ENCODE peak calls at places on chromosomes 16 and 17, in eight cellular contexts. T is mammary epithelial cell; W is osteocyte; Z is Kasumi-1; Y is omental fat pad; X is sigmoid colon; V is body of pancreas; F is activated T-helper 1 cell treated with anti-CD3 and anti-CD28 coated beads, Interleukin-2, amount 50 U/mL, for 16 hours. R is an unnamed sample.
A peak's percentile ranks its signal among the peaks of the same experiment; 100 is the strongest.

GRCh38 chr17:310111-311010 is 42.2 kb downstream of the RPH3AL start:
- DNase-seq in T (no peak), W (no peak), Z (no peak), Y (no peak), X (peak; percentile 47), V (no peak), F (no peak), R (peak; percentile 67)

GRCh38 chr17:77089118-77089477 is 51.7 kb upstream of the SEC14L1 start:
- DNase-seq in T (no peak), W (no peak), Z (no peak), Y (no peak), X (no peak), V (no peak), F (no peak), R (no peak)

GRCh38 chr17:81337449-81337848 is 42.3 kb upstream of the SLC38A10 start:
- DNase-seq in T (no peak), W (no peak), Z (no peak), Y (no peak), X (peak; percentile 64), V (peak; percentile 74), F (no peak), R (peak; percentile 76)

GRCh38 chr16:10326647-10327046 is 59.2 kb upstream of the ATF7IP2 start:
- DNase-seq in T (no peak), W (no peak), Z (no peak), Y (no peak), X (no peak), V (no peak), F (no peak), R (no peak)

GRCh38 chr17:79053251-79053925 is 21.2 kb upstream of the ENGASE start:
- DNase-seq in T (no peak), W (no peak), Z (no peak), Y (no peak), X (peak; percentile 46), V (no peak), F (no peak), R (peak; percentile 70)

GRCh38 chr17:72244942-72245341 is 124.1 kb downstream of the SOX9 start:
- DNase-seq in T (no peak), W (no peak), Z (no peak), Y (no peak), X (no peak), V (no peak), F (no peak), R (no peak)

GRCh38 chr16:87178177-87178863 is 138.9 kb downstream of the C16orf95 start:
- DNase-seq in T (no peak), W (no peak), Z (no peak), Y (no peak), X (no peak), V (no peak), F (no peak), R (no peak)

GRCh38 chr16:47928008-47928407 is 227.8 kb downstream of the ABCC12 start:
- DNase-seq in T (no peak), W (no peak), Z (no peak), Y (no peak), X (no peak), V (no peak), F (no peak), R (no peak)

GRCh38 chr16:29665294-29666077 is 2.4 kb downstream of the SPN start:
- DNase-seq in T (no peak), W (no peak), Z (no peak), Y (no peak), X (no peak), V (no peak), F (no peak), R (peak; percentile 76)

GRCh38 chr17:3603119-3603869 is 5.9 kb downstream of the TRPV1 start:
- DNase-seq in T (peak; percentile 98), W (no peak), Z (no peak), Y (no peak), X (no peak), V (no peak), F (no peak), R (no peak)

GRCh38 chr17:80622170-80622466 is 77.5 kb downstream of the RPTOR start:
- DNase-seq in T (no peak), W (no peak), Z (no peak), Y (no peak), X (no peak), V (no peak), F (no peak), R (no peak)

GRCh38 chr17:29250666-29251065 is 4.0 kb downstream of the CRYBA1 start:
- DNase-seq in T (no peak), W (no peak), Z (no peak), Y (no peak), X (no peak), V (no peak), F (no peak), R (no peak)

GRCh38 chr16:89334988-89335802 is 117.7 kb downstream of the ZNF778 start:
- DNase-seq in T (no peak), W (no peak), Z (no peak), Y (no peak), X (no peak), V (no peak), F (no peak), R (no peak)

GRCh38 chr16:67926181-67926742 is 5.4 kb downstream of the CTRL start:
- DNase-seq in T (no peak), W (no peak), Z (peak; percentile 34), Y (no peak), X (no peak), V (peak; percentile 77), F (no peak), R (peak; percentile 77)

GRCh38 chr17:27315322-27315721 is 21.4 kb downstream of the WSB1 start:
- DNase-seq in T (peak; percentile 75), W (no peak), Z (no peak), Y (peak; percentile 66), X (peak; percentile 97), V (peak; percentile 46), F (no peak), R (no peak)

GRCh38 chr16:29663829-29664132 is 734 bp downstream of the SPN start:
- DNase-seq in T (no peak), W (no peak), Z (no peak), Y (no peak), X (no peak), V (no peak), F (no peak), R (no peak)

GRCh38 chr16:71659471-71659870 is 33.5 kb downstream of the MARVELD3 start:
- DNase-seq in T (no peak), W (no peak), Z (no peak), Y (no peak), X (no peak), V (no peak), F (no peak), R (no peak)

GRCh38 chr16:31513126-31513525 is 4.9 kb upstream of the RUSF1 start:
- DNase-seq in T (peak; percentile 76), W (no peak), Z (no peak), Y (no peak), X (no peak), V (no peak), F (no peak), R (no peak)

GRCh38 chr17:33551075-33551474 is 258.0 kb upstream of the ASIC2 start:
- DNase-seq in T (no peak), W (no peak), Z (no peak), Y (no peak), X (no peak), V (no peak), F (no peak), R (no peak)

GRCh38 chr17:51734462-51734861 is 424.1 kb downstream of the CA10 start:
- DNase-seq in T (no peak), W (no peak), Z (peak; percentile 18), Y (no peak), X (no peak), V (no peak), F (no peak), R (no peak)

GRCh38 chr17:32490101-32490482 is 3.3 kb downstream of the CDK5R1 start:
- DNase-seq in T (no peak), W (no peak), Z (no peak), Y (no peak), X (no peak), V (no peak), F (no peak), R (peak; percentile 80)

GRCh38 chr16:46748775-46749705 is 896 bp upstream of the MYLK3 start:
- DNase-seq in T (no peak), W (no peak), Z (no peak), Y (no peak), X (peak; percentile 38), V (no peak), F (no peak), R (peak; percentile 70)

GRCh38 chr16:12178251-12178990 is 201.9 kb downstream of the SNX29 start:
- DNase-seq in T (no peak), W (no peak), Z (no peak), Y (no peak), X (peak; percentile 90), V (peak; percentile 22), F (no peak), R (no peak)

GRCh38 chr17:41710472-41711090 is 1.6 kb upstream of the GAST start:
- DNase-seq in T (peak; percentile 47), W (no peak), Z (no peak), Y (no peak), X (no peak), V (no peak), F (no peak), R (no peak)

GRCh38 chr16:87459027-87459426 is 33.8 kb downstream of the ZCCHC14 start:
- DNase-seq in T (no peak), W (no peak), Z (no peak), Y (no peak), X (no peak), V (no peak), F (no peak), R (no peak)

GRCh38 chr17:5097101-5097834 is 14.4 kb downstream of the ZNF232 start:
- DNase-seq in T (no peak), W (no peak), Z (no peak), Y (no peak), X (peak; percentile 82), V (peak; percentile 58), F (no peak), R (peak; percentile 91)

GRCh38 chr16:31253642-31254045 is 6.1 kb upstream of the ITGAM start:
- DNase-seq in T (no peak), W (no peak), Z (peak; percentile 38), Y (no peak), X (no peak), V (no peak), F (no peak), R (peak; percentile 81)

GRCh38 chr17:8155341-8156173 is 3.4 kb upstream of the PER1 start:
- DNase-seq in T (no peak), W (no peak), Z (no peak), Y (no peak), X (peak; percentile 67), V (no peak), F (no peak), R (peak; percentile 89)

GRCh38 chr17:604719-605118 is 109.9 kb downstream of the VPS53 start:
- DNase-seq in T (no peak), W (no peak), Z (no peak), Y (no peak), X (no peak), V (no peak), F (no peak), R (no peak)

GRCh38 chr17:65194670-65195334 is 57.6 kb downstream of the RGS9 start:
- DNase-seq in T (no peak), W (no peak), Z (no peak), Y (no peak), X (no peak), V (no peak), F (no peak), R (no peak)

GRCh38 chr16:48533931-48534330 is 76.0 kb downstream of the N4BP1 start:
- DNase-seq in T (no peak), W (no peak), Z (no peak), Y (no peak), X (peak; percentile 46), V (no peak), F (no peak), R (no peak)

GRCh38 chr17:8825802-8826201 is 26.6 kb upstream of the MFSD6L start:
- DNase-seq in T (no peak), W (peak; percentile 32), Z (no peak), Y (no peak), X (peak; percentile 18), V (no peak), F (no peak), R (no peak)

GRCh38 chr16:10675221-10675620 is 19.5 kb downstream of the TEKT5 start:
- DNase-seq in T (no peak), W (no peak), Z (no peak), Y (no peak), X (no peak), V (no peak), F (no peak), R (no peak)

GRCh38 chr16:3659200-3659599 is 4.7 kb downstream of the DNASE1 start:
- DNase-seq in T (no peak), W (no peak), Z (no peak), Y (no peak), X (peak; percentile 2), V (no peak), F (no peak), R (no peak)